ENCODE peak calls at places on chromosomes 1 and 21, in nine cellular contexts. H, P, D, K, O, Z, J, X and U are unnamed samples.

GRCh38 chr1:99481391-99481996 is 164.4 kb upstream of the PALMD start:
- DNase-seq in X (no peak), O (no peak), D (peak; percentile 23), Z (peak; percentile 60), J (peak; percentile 49), P (peak; percentile 87), K (peak; percentile 66), H (peak; percentile 57), U (no peak)

GRCh38 chr1:209363112-209363511 is 220.4 kb upstream of the CAMK1G start:
- DNase-seq in Z (no peak), H (peak; percentile 67), K (no peak), P (peak; percentile 29), D (no peak), X (no peak), J (no peak), O (no peak), U (no peak)

GRCh38 chr1:114330451-114330983 is 176.8 kb upstream of the SYT6 start:
- DNase-seq in P (no peak), K (no peak), O (no peak), J (no peak), H (no peak), D (peak; percentile 18), X (no peak), Z (no peak), U (no peak)

GRCh38 chr1:167491586-167492408 is 26.5 kb downstream of the CD247 start:
- DNase-seq in Z (no peak), K (no peak), X (no peak), O (no peak), P (peak; percentile 52), H (no peak), J (no peak), D (no peak), U (no peak)

GRCh38 chr1:228292609-228292911 is 84.7 kb downstream of the OBSCN start:
- DNase-seq in X (no peak), K (no peak), Z (no peak), O (no peak), H (no peak), D (no peak), J (no peak), P (no peak), U (no peak)

GRCh38 chr1:29469457-29469856 is 233.1 kb downstream of the PTPRU start:
- DNase-seq in O (no peak), H (no peak), X (no peak), J (no peak), Z (peak; percentile 37), P (no peak), K (no peak), D (no peak), U (no peak)

GRCh38 chr1:223423641-223424233 is 30.5 kb downstream of the CCDC185 start:
- DNase-seq in H (no peak), K (no peak), P (no peak), Z (no peak), X (no peak), D (no peak), O (no peak), J (peak; percentile 6), U (no peak)

GRCh38 chr1:34235594-34235993 is 58.9 kb downstream of the C1orf94 start:
- DNase-seq in O (no peak), J (no peak), X (no peak), Z (no peak), K (no peak), H (no peak), P (no peak), D (no peak), U (no peak)

GRCh38 chr1:183483224-183483623 is 10.9 kb downstream of the SMG7 start:
- DNase-seq in P (no peak), H (no peak), J (no peak), Z (no peak), K (no peak), X (no peak), O (no peak), D (no peak), U (no peak)

GRCh38 chr21:45371649-45372048 is 33.3 kb upstream of the COL18A1 start:
- DNase-seq in J (no peak), O (no peak), X (no peak), D (no peak), K (no peak), Z (no peak), H (no peak), P (no peak), U (no peak)

GRCh38 chr1:162626733-162627132 is 5.5 kb upstream of the DDR2 start:
- DNase-seq in Z (no peak), P (no peak), J (no peak), H (no peak), K (no peak), X (no peak), O (no peak), D (no peak), U (no peak)

GRCh38 chr1:109669246-109669948 is 1.5 kb downstream of the GSTM2 start:
- DNase-seq in P (no peak), O (no peak), Z (no peak), X (no peak), H (no peak), D (peak; percentile 27), K (no peak), J (no peak), U (no peak)

GRCh38 chr1:19505694-19506457 is 20.5 kb upstream of the CAPZB start:
- DNase-seq in D (no peak), Z (no peak), P (no peak), K (no peak), X (no peak), H (no peak), O (no peak), J (no peak), U (no peak)

GRCh38 chr1:209134001-209134400 is 449.5 kb upstream of the CAMK1G start:
- DNase-seq in J (no peak), O (no peak), X (no peak), Z (no peak), K (no peak), H (no peak), P (no peak), D (peak; percentile 14), U (no peak)

GRCh38 chr1:203518541-203518940 is 24.6 kb downstream of the OPTC start:
- DNase-seq in J (no peak), Z (no peak), H (no peak), K (no peak), P (no peak), O (no peak), D (no peak), X (no peak), U (no peak)

DNA sequence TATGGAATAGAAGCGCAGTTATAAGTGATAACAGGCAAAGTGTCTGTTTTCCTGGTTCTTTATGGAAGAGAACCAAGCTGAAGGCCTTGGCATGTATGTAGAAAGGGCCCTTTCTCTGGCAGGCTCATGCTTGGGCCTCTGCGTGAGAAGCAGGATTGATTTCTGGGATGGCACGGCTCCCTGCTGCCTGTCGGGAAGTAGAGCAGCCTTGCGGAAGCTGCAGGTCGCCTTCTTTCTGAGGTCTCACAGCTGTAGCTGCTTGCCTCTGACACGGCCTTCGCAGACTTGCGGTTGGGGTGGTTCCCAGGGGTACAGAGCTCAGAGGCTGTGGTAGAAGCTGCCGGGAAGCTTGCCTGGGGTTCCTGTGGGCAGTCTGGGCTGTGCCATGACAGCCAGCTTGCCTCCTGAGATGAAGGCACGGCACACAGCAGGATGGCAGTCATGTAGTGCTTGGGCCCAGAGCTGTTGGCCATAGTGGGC is 39.4 kb downstream of the TRAPPC10 start:
- DNase-seq in K (no peak), P (no peak), D (no peak), H (no peak), O (no peak), Z (no peak), J (no peak), X (no peak), U (no peak)
- TF ChIP-seq POLR2AphosphoS5 in K (no peak), P (no peak), D (no peak), H (no peak), O (no peak), Z (no peak), J (no peak), X (peak; percentile 67), U (no peak)

GRCh38 chr1:93623875-93624274 is 57.8 kb downstream of the BCAR3 start:
- DNase-seq in X (no peak), J (no peak), Z (no peak), D (no peak), K (no peak), O (no peak), H (no peak), P (no peak), U (no peak)

GRCh38 chr1:93629101-93630059 is 52.3 kb downstream of the BCAR3 start:
- DNase-seq in J (peak; percentile 59), O (peak; percentile 80), Z (peak; percentile 65), D (peak; percentile 30), H (peak; percentile 79), K (peak; percentile 58), X (no peak), P (peak; percentile 90), U (peak; percentile 39)

GRCh38 chr1:93628682-93629081 is 53.0 kb downstream of the BCAR3 start:
- DNase-seq in Z (no peak), H (no peak), O (no peak), X (no peak), J (no peak), P (no peak), D (no peak), K (no peak), U (no peak)

GRCh38 chr1:93623436-93623835 is 58.2 kb downstream of the BCAR3 start:
- DNase-seq in X (no peak), O (no peak), H (no peak), Z (no peak), P (no peak), K (no peak), D (no peak), J (no peak), U (no peak)

GRCh38 chr1:93625582-93626327 is 55.9 kb downstream of the BCAR3 start:
- DNase-seq in K (no peak), O (no peak), P (no peak), D (no peak), X (no peak), H (no peak), J (no peak), Z (no peak), U (no peak)
- TF ChIP-seq POLR2AphosphoS5 in K (no peak), O (no peak), P (no peak), D (no peak), X (peak; percentile 3), H (no peak), J (no peak), Z (no peak), U (no peak)

GRCh38 chr1:207890136-207890738 is 20.7 kb downstream of the CD34 start:
- DNase-seq in P (no peak), D (peak; percentile 38), J (no peak), K (no peak), X (peak; percentile 66), Z (no peak), H (no peak), O (peak; percentile 75), U (no peak)
- TF ChIP-seq POLR2AphosphoS5 in P (no peak), D (peak; percentile 20), J (no peak), K (no peak), X (peak; percentile 59), Z (no peak), H (peak; percentile 19), O (peak; percentile 80), U (no peak)

DNA sequence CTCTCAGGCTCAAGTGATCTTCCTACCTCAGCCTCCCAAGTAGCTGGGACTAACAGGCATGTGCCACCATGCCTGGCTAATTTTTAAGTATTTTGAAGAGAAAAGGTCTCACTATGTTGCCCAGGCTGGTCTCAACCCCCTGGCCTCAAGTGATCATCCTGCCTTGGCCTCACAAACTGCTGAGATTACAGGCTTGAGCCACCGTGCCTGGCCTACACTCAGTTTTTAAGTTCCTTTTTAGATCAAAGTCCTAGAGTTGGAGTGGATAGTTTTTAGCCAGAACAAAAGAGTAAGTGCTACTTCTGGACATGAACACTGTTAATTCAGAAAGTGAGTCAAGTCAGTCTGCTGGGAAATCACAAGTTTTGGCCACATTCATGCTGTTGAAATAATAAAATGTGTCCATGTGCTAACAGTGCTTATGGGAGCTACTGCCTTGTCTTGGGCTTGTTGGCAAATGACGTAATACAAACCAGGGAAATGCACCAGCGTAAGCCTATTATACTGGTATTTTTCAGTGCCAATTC is 84.2 kb downstream of the NDUFS5 start:
- DNase-seq in D (no peak), H (no peak), X (no peak), O (no peak), Z (no peak), P (no peak), K (no peak), J (no peak), U (no peak)
- TF ChIP-seq POLR2AphosphoS5 in D (peak; percentile 45), H (peak; percentile 4), X (peak; percentile 72), O (no peak), Z (no peak), P (no peak), K (no peak), J (no peak), U (no peak)